ENCODE peak calls at places on chromosomes 6 and 20, in five cellular contexts. One of them, this sample, is unnamed.

GRCh38 chr6:25714765-25715164 is 39.8 kb upstream of the SLC17A4 start:
- DNase-seq in activated T-helper 1 cell treated with anti-CD3 and anti-CD28 coated beads, Interleukin-12 subunit alpha, Interleukin-12 subunit beta, Interleukin-2, Interleukin-4 antibody, amounts not matched to agents 30 ng/mL and 10 ng/mL and 1 ng/mL, durations not matched to agents 14 hours and 24 hours and 36 hours: no peak
- DNase-seq in activated CD4-positive, CD25-positive, alpha-beta regulatory T cell: no peak
- DNase-seq in fibroblast of the aortic adventitia: no peak
- DNase-seq in NCI-H2029 treated with DMSO at 0.1 percent for 48 hours: no peak
- DNase-seq in this sample: no peak

GRCh38 chr6:141848029-141848890 is 284.5 kb upstream of the GJE1 start:
- DNase-seq in fibroblast of the aortic adventitia: no peak
- DNase-seq in activated T-helper 1 cell treated with anti-CD3 and anti-CD28 coated beads, Interleukin-12 subunit alpha, Interleukin-12 subunit beta, Interleukin-2, Interleukin-4 antibody, amounts not matched to agents 30 ng/mL and 10 ng/mL and 1 ng/mL, durations not matched to agents 14 hours and 24 hours and 36 hours: no peak
- DNase-seq in activated CD4-positive, CD25-positive, alpha-beta regulatory T cell: peak
- DNase-seq in NCI-H2029 treated with DMSO at 0.1 percent for 48 hours: no peak
- DNase-seq in this sample: no peak

GRCh38 chr20:59064214-59064722 is 21.7 kb upstream of the PRELID3B start:
- DNase-seq in activated T-helper 1 cell treated with anti-CD3 and anti-CD28 coated beads, Interleukin-12 subunit alpha, Interleukin-12 subunit beta, Interleukin-2, Interleukin-4 antibody, amounts not matched to agents 30 ng/mL and 10 ng/mL and 1 ng/mL, durations not matched to agents 14 hours and 24 hours and 36 hours: no peak
- DNase-seq in fibroblast of the aortic adventitia: no peak
- DNase-seq in activated CD4-positive, CD25-positive, alpha-beta regulatory T cell: no peak
- DNase-seq in NCI-H2029 treated with DMSO at 0.1 percent for 48 hours: no peak
- DNase-seq in this sample: peak

GRCh38 chr20:42721923-42722322 is 467.8 kb downstream of the PTPRT start:
- DNase-seq in NCI-H2029 treated with DMSO at 0.1 percent for 48 hours: no peak
- DNase-seq in activated T-helper 1 cell treated with anti-CD3 and anti-CD28 coated beads, Interleukin-12 subunit alpha, Interleukin-12 subunit beta, Interleukin-2, Interleukin-4 antibody, amounts not matched to agents 30 ng/mL and 10 ng/mL and 1 ng/mL, durations not matched to agents 14 hours and 24 hours and 36 hours: no peak
- DNase-seq in activated CD4-positive, CD25-positive, alpha-beta regulatory T cell: no peak
- DNase-seq in fibroblast of the aortic adventitia: no peak
- DNase-seq in this sample: no peak

GRCh38 chr20:63265891-63266515 is 6.6 kb upstream of the ARFGAP1 start:
- DNase-seq in NCI-H2029 treated with DMSO at 0.1 percent for 48 hours: no peak
- DNase-seq in activated T-helper 1 cell treated with anti-CD3 and anti-CD28 coated beads, Interleukin-12 subunit alpha, Interleukin-12 subunit beta, Interleukin-2, Interleukin-4 antibody, amounts not matched to agents 30 ng/mL and 10 ng/mL and 1 ng/mL, durations not matched to agents 14 hours and 24 hours and 36 hours: no peak
- DNase-seq in fibroblast of the aortic adventitia: no peak
- DNase-seq in activated CD4-positive, CD25-positive, alpha-beta regulatory T cell: no peak
- DNase-seq in this sample: no peak

GRCh38 chr6:39378175-39378889 is 55.8 kb upstream of the KCNK16 start:
- DNase-seq in activated T-helper 1 cell treated with anti-CD3 and anti-CD28 coated beads, Interleukin-12 subunit alpha, Interleukin-12 subunit beta, Interleukin-2, Interleukin-4 antibody, amounts not matched to agents 30 ng/mL and 10 ng/mL and 1 ng/mL, durations not matched to agents 14 hours and 24 hours and 36 hours: no peak
- DNase-seq in fibroblast of the aortic adventitia: no peak
- DNase-seq in activated CD4-positive, CD25-positive, alpha-beta regulatory T cell: no peak
- DNase-seq in NCI-H2029 treated with DMSO at 0.1 percent for 48 hours: no peak
- DNase-seq in this sample: no peak

GRCh38 chr6:31270788-31271640 is 878 bp downstream of the HLA-C start:
- DNase-seq in activated CD4-positive, CD25-positive, alpha-beta regulatory T cell: peak
- DNase-seq in fibroblast of the aortic adventitia: peak
- DNase-seq in activated T-helper 1 cell treated with anti-CD3 and anti-CD28 coated beads, Interleukin-12 subunit alpha, Interleukin-12 subunit beta, Interleukin-2, Interleukin-4 antibody, amounts not matched to agents 30 ng/mL and 10 ng/mL and 1 ng/mL, durations not matched to agents 14 hours and 24 hours and 36 hours: peak
- DNase-seq in NCI-H2029 treated with DMSO at 0.1 percent for 48 hours: no peak
- DNase-seq in this sample: peak

GRCh38 chr6:25384967-25385366 is 105.8 kb downstream of the CARMIL1 start:
- DNase-seq in activated T-helper 1 cell treated with anti-CD3 and anti-CD28 coated beads, Interleukin-12 subunit alpha, Interleukin-12 subunit beta, Interleukin-2, Interleukin-4 antibody, amounts not matched to agents 30 ng/mL and 10 ng/mL and 1 ng/mL, durations not matched to agents 14 hours and 24 hours and 36 hours: no peak
- DNase-seq in fibroblast of the aortic adventitia: peak
- DNase-seq in NCI-H2029 treated with DMSO at 0.1 percent for 48 hours: no peak
- DNase-seq in activated CD4-positive, CD25-positive, alpha-beta regulatory T cell: no peak
- DNase-seq in this sample: no peak

GRCh38 chr6:39269971-39270370 is 40.7 kb upstream of the KCNK5 start:
- DNase-seq in activated CD4-positive, CD25-positive, alpha-beta regulatory T cell: no peak
- DNase-seq in fibroblast of the aortic adventitia: no peak
- DNase-seq in NCI-H2029 treated with DMSO at 0.1 percent for 48 hours: no peak
- DNase-seq in activated T-helper 1 cell treated with anti-CD3 and anti-CD28 coated beads, Interleukin-12 subunit alpha, Interleukin-12 subunit beta, Interleukin-2, Interleukin-4 antibody, amounts not matched to agents 30 ng/mL and 10 ng/mL and 1 ng/mL, durations not matched to agents 14 hours and 24 hours and 36 hours: no peak
- DNase-seq in this sample: no peak

GRCh38 chr20:25389381-25389857 is 1.2 kb downstream of the ABHD12 start:
- DNase-seq in NCI-H2029 treated with DMSO at 0.1 percent for 48 hours: no peak
- DNase-seq in activated CD4-positive, CD25-positive, alpha-beta regulatory T cell: no peak
- DNase-seq in activated T-helper 1 cell treated with anti-CD3 and anti-CD28 coated beads, Interleukin-12 subunit alpha, Interleukin-12 subunit beta, Interleukin-2, Interleukin-4 antibody, amounts not matched to agents 30 ng/mL and 10 ng/mL and 1 ng/mL, durations not matched to agents 14 hours and 24 hours and 36 hours: no peak
- DNase-seq in fibroblast of the aortic adventitia: peak
- DNase-seq in this sample: no peak

GRCh38 chr20:38187512-38187911 is 22.4 kb upstream of the TGM2 start:
- DNase-seq in fibroblast of the aortic adventitia: peak
- DNase-seq in NCI-H2029 treated with DMSO at 0.1 percent for 48 hours: no peak
- DNase-seq in activated T-helper 1 cell treated with anti-CD3 and anti-CD28 coated beads, Interleukin-12 subunit alpha, Interleukin-12 subunit beta, Interleukin-2, Interleukin-4 antibody, amounts not matched to agents 30 ng/mL and 10 ng/mL and 1 ng/mL, durations not matched to agents 14 hours and 24 hours and 36 hours: no peak
- DNase-seq in activated CD4-positive, CD25-positive, alpha-beta regulatory T cell: no peak
- DNase-seq in this sample: no peak

GRCh38 chr20:45104786-45105185 is 3.9 kb upstream of the KCNS1 start:
- DNase-seq in activated CD4-positive, CD25-positive, alpha-beta regulatory T cell: no peak
- DNase-seq in fibroblast of the aortic adventitia: peak
- DNase-seq in NCI-H2029 treated with DMSO at 0.1 percent for 48 hours: no peak
- DNase-seq in activated T-helper 1 cell treated with anti-CD3 and anti-CD28 coated beads, Interleukin-12 subunit alpha, Interleukin-12 subunit beta, Interleukin-2, Interleukin-4 antibody, amounts not matched to agents 30 ng/mL and 10 ng/mL and 1 ng/mL, durations not matched to agents 14 hours and 24 hours and 36 hours: no peak
- DNase-seq in this sample: no peak

GRCh38 chr6:80520195-80520594 is 413.7 kb downstream of the BCKDHB start:
- DNase-seq in NCI-H2029 treated with DMSO at 0.1 percent for 48 hours: no peak
- DNase-seq in fibroblast of the aortic adventitia: peak
- DNase-seq in activated T-helper 1 cell treated with anti-CD3 and anti-CD28 coated beads, Interleukin-12 subunit alpha, Interleukin-12 subunit beta, Interleukin-2, Interleukin-4 antibody, amounts not matched to agents 30 ng/mL and 10 ng/mL and 1 ng/mL, durations not matched to agents 14 hours and 24 hours and 36 hours: no peak
- DNase-seq in activated CD4-positive, CD25-positive, alpha-beta regulatory T cell: no peak
- DNase-seq in this sample: no peak

GRCh38 chr6:88596801-88597200 is 366.6 kb downstream of the RNGTT start:
- DNase-seq in fibroblast of the aortic adventitia: no peak
- DNase-seq in NCI-H2029 treated with DMSO at 0.1 percent for 48 hours: no peak
- DNase-seq in activated T-helper 1 cell treated with anti-CD3 and anti-CD28 coated beads, Interleukin-12 subunit alpha, Interleukin-12 subunit beta, Interleukin-2, Interleukin-4 antibody, amounts not matched to agents 30 ng/mL and 10 ng/mL and 1 ng/mL, durations not matched to agents 14 hours and 24 hours and 36 hours: no peak
- DNase-seq in activated CD4-positive, CD25-positive, alpha-beta regulatory T cell: no peak
- DNase-seq in this sample: no peak

This sample was measured in DMS153.